ENCODE peak calls at places on chromosomes 1 and 21, in four cellular contexts. One of them, this sample, is unnamed.

GRCh38 chr1:36034692-36035091 is 49.2 kb upstream of the TEKT2 start:
- DNase-seq in RPMI7951: peak
- DNase-seq in stimulated activated CD4-positive, alpha-beta T cell treated with anti-CD3 and anti-CD28 coated beads, Interleukin-1b, Interleukin-23, amount 100 ng/mL, for 48 hours: no peak
- DNase-seq in heart left ventricle: no peak
- DNase-seq in this sample: no peak

GRCh38 chr1:209316929-209317328 is 266.6 kb upstream of the CAMK1G start:
- DNase-seq in RPMI7951: no peak
- DNase-seq in stimulated activated CD4-positive, alpha-beta T cell treated with anti-CD3 and anti-CD28 coated beads, Interleukin-1b, Interleukin-23, amount 100 ng/mL, for 48 hours: no peak
- DNase-seq in heart left ventricle: no peak
- DNase-seq in this sample: no peak

GRCh38 chr1:205109711-205110110 is 12.1 kb downstream of the RBBP5 start:
- DNase-seq in RPMI7951: no peak
- DNase-seq in stimulated activated CD4-positive, alpha-beta T cell treated with anti-CD3 and anti-CD28 coated beads, Interleukin-1b, Interleukin-23, amount 100 ng/mL, for 48 hours: no peak
- DNase-seq in heart left ventricle: no peak
- DNase-seq in this sample: no peak

GRCh38 chr1:94614168-94614815 is 72.7 kb upstream of the F3 start:
- DNase-seq in RPMI7951: no peak
- DNase-seq in stimulated activated CD4-positive, alpha-beta T cell treated with anti-CD3 and anti-CD28 coated beads, Interleukin-1b, Interleukin-23, amount 100 ng/mL, for 48 hours: no peak
- DNase-seq in heart left ventricle: no peak
- DNase-seq in this sample: no peak

GRCh38 chr1:67004176-67004575 is 49.8 kb downstream of the SLC35D1 start:
- DNase-seq in RPMI7951: no peak
- DNase-seq in stimulated activated CD4-positive, alpha-beta T cell treated with anti-CD3 and anti-CD28 coated beads, Interleukin-1b, Interleukin-23, amount 100 ng/mL, for 48 hours: no peak
- DNase-seq in heart left ventricle: no peak
- DNase-seq in this sample: no peak

GRCh38 chr1:156813750-156814570 is 2.7 kb downstream of the SH2D2A start:
- DNase-seq in RPMI7951: peak
- DNase-seq in stimulated activated CD4-positive, alpha-beta T cell treated with anti-CD3 and anti-CD28 coated beads, Interleukin-1b, Interleukin-23, amount 100 ng/mL, for 48 hours: peak
- DNase-seq in heart left ventricle: peak
- DNase-seq in this sample: no peak

GRCh38 chr1:46302091-46303037 is 1.1 kb downstream of the LRRC41 start:
- DNase-seq in RPMI7951: peak
- DNase-seq in stimulated activated CD4-positive, alpha-beta T cell treated with anti-CD3 and anti-CD28 coated beads, Interleukin-1b, Interleukin-23, amount 100 ng/mL, for 48 hours: peak
- DNase-seq in heart left ventricle: peak
- DNase-seq in this sample: peak

GRCh38 chr1:3072178-3072947 is 3.4 kb downstream of the PRDM16 start:
- DNase-seq in RPMI7951: no peak
- DNase-seq in stimulated activated CD4-positive, alpha-beta T cell treated with anti-CD3 and anti-CD28 coated beads, Interleukin-1b, Interleukin-23, amount 100 ng/mL, for 48 hours: no peak
- DNase-seq in heart left ventricle: no peak
- DNase-seq in this sample: no peak

GRCh38 chr1:2368053-2368744 is 23.2 kb downstream of the MORN1 start:
- DNase-seq in RPMI7951: no peak
- DNase-seq in stimulated activated CD4-positive, alpha-beta T cell treated with anti-CD3 and anti-CD28 coated beads, Interleukin-1b, Interleukin-23, amount 100 ng/mL, for 48 hours: no peak
- DNase-seq in heart left ventricle: no peak
- DNase-seq in this sample: no peak

GRCh38 chr1:174358786-174359453 is 88.8 kb upstream of the GPR52 start:
- DNase-seq in RPMI7951: no peak
- DNase-seq in stimulated activated CD4-positive, alpha-beta T cell treated with anti-CD3 and anti-CD28 coated beads, Interleukin-1b, Interleukin-23, amount 100 ng/mL, for 48 hours: no peak
- DNase-seq in heart left ventricle: no peak
- DNase-seq in this sample: no peak

GRCh38 chr21:44065428-44065827 is 41.8 kb upstream of the PWP2 start:
- DNase-seq in RPMI7951: no peak
- DNase-seq in stimulated activated CD4-positive, alpha-beta T cell treated with anti-CD3 and anti-CD28 coated beads, Interleukin-1b, Interleukin-23, amount 100 ng/mL, for 48 hours: peak
- DNase-seq in heart left ventricle: no peak
- DNase-seq in this sample: no peak

GRCh38 chr1:37284053-37284452 is 190.3 kb upstream of the ZC3H12A start:
- DNase-seq in RPMI7951: no peak
- DNase-seq in stimulated activated CD4-positive, alpha-beta T cell treated with anti-CD3 and anti-CD28 coated beads, Interleukin-1b, Interleukin-23, amount 100 ng/mL, for 48 hours: no peak
- DNase-seq in heart left ventricle: no peak
- DNase-seq in this sample: no peak